ENCODE peak calls at places on chromosomes 3 and 15, in ten cellular contexts. Q is progenitor cell of endocrine pancreas, N is astrocyte, W is Peyer's patch, H is BJ, K is AG04449, C is GM20000, V is GM13977, O is body of pancreas, D is H9. G is an unnamed sample.

GRCh38 chr3:141796436-141797166 is 33.4 kb downstream of the GRK7 start:
- DNase-seq in Q (no peak), N (peak), W (no peak), H (no peak), K (peak), C (peak), V (peak), O (no peak), D (no peak), G (no peak)

GRCh38 chr3:134374791-134375541 is 719 bp upstream of the AMOTL2 start:
- DNase-seq in Q (no peak), N (no peak), W (peak), H (no peak), K (no peak), C (no peak), V (no peak), O (peak), D (peak), G (no peak)

GRCh38 chr3:124142389-124142970 is 150.6 kb upstream of the ROPN1 start:
- DNase-seq in Q (no peak), N (peak), W (no peak), H (no peak), K (no peak), C (no peak), V (no peak), O (no peak), D (no peak), G (no peak)

GRCh38 chr15:85800460-85801123 is 5.9 kb upstream of the KLHL25 start:
- DNase-seq in Q (no peak), N (peak), W (peak), H (no peak), K (no peak), C (no peak), V (no peak), O (peak), D (peak), G (no peak)

GRCh38 chr3:111808439-111808838 is 50.6 kb upstream of the PHLDB2 start:
- DNase-seq in Q (no peak), N (peak), W (no peak), H (no peak), K (no peak), C (no peak), V (no peak), O (no peak), D (no peak), G (no peak)

GRCh38 chr3:174216948-174217718 is 642.0 kb upstream of the NAALADL2 start:
- DNase-seq in Q (no peak), N (no peak), W (no peak), H (no peak), K (no peak), C (no peak), V (no peak), O (no peak), D (no peak), G (no peak)

GRCh38 chr15:40471105-40471777 is 457 bp downstream of the CHST14 start:
- DNase-seq in Q (no peak), N (no peak), W (no peak), H (no peak), K (no peak), C (peak), V (peak), O (peak), D (peak), G (no peak)

GRCh38 chr3:127953092-127953491 is 38.1 kb downstream of the KBTBD12 start:
- DNase-seq in Q (no peak), N (peak), W (no peak), H (no peak), K (no peak), C (no peak), V (no peak), O (no peak), D (no peak), G (no peak)

GRCh38 chr3:192727032-192727847 is at the start of gene FGF12:
- DNase-seq in Q (peak), N (peak), W (peak), H (no peak), K (no peak), C (peak), V (peak), O (peak), D (peak), G (peak)

GRCh38 chr3:45635475-45636256 is 41.1 kb downstream of the LIMD1 start:
- DNase-seq in Q (no peak), N (peak), W (no peak), H (peak), K (no peak), C (no peak), V (no peak), O (no peak), D (peak), G (no peak)

GRCh38 chr15:64749999-64750657 is 25.3 kb downstream of the RBPMS2 start:
- DNase-seq in Q (no peak), N (peak), W (no peak), H (no peak), K (no peak), C (no peak), V (no peak), O (no peak), D (peak), G (no peak)

GRCh38 chr15:64748251-64748650 is 27.1 kb downstream of the RBPMS2 start:
- DNase-seq in Q (no peak), N (no peak), W (no peak), H (no peak), K (no peak), C (no peak), V (no peak), O (no peak), D (no peak), G (no peak)

GRCh38 chr15:64753419-64754185 is 21.8 kb downstream of the RBPMS2 start:
- DNase-seq in Q (no peak), N (no peak), W (no peak), H (no peak), K (no peak), C (peak), V (peak), O (no peak), D (no peak), G (no peak)

GRCh38 chr15:64749167-64749566 is 26.2 kb downstream of the RBPMS2 start:
- DNase-seq in Q (no peak), N (peak), W (no peak), H (peak), K (peak), C (no peak), V (no peak), O (no peak), D (no peak), G (no peak)

DNA sequence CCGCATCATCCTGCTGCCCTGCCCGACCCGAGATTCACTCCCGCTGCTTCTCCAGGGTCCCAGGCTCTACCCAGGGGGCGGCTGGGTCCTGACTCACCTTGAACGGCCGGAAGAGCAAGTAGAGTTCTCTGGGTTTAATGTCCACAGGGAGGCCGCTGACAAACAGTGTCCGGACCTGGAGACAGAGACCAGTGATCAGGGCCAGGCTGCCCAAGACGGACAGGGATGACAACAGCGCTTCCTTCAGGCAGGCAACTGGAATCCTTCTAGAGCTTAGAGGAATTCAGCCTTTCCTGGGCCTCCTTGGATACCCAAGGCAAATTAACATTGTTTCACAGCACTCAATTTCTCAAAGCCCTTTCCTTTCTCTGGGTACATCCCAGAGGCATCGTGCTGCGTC is 23.9 kb downstream of the RBPMS2 start:
- DNase-seq in Q (no peak), N (no peak), W (no peak), H (no peak), K (no peak), C (no peak), V (no peak), O (no peak), D (no peak), G (no peak)
- TF ChIP-seq CTCF in Q (no peak), N (no peak), W (no peak), H (no peak), K (no peak), C (no peak), V (no peak), O (no peak), D (peak), G (no peak)

GRCh38 chr3:81416812-81417211 is 344.6 kb downstream of the GBE1 start:
- DNase-seq in Q (no peak), N (no peak), W (no peak), H (no peak), K (no peak), C (no peak), V (no peak), O (no peak), D (no peak), G (no peak)

DNA sequence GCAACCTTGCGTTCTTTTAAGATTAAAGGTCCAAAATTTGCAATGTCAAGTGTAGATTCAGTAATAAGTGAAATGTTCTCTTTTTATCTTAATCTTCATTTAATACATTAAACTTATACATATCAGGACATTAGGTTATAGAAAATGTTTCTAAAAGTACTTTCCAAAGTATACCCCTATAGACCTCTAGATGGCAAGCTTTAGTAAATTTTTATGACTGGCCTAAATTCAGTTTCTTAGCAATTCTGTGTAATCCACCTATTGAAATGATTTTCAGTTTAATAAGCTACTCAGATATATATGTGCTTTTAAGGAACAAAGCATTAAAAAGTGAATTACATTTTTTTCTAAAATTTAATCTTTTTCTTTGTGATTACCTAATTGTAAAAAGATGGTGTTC is 342.2 kb downstream of the GBE1 start:
- DNase-seq in Q (no peak), N (no peak), W (no peak), H (no peak), K (no peak), C (peak), V (peak), O (no peak), D (no peak), G (no peak)
- TF ChIP-seq CTCF in Q (peak), N (peak), W (peak), H (peak), K (peak), C (peak), V (peak), O (peak), D (peak), G (peak)

GRCh38 chr3:109224333-109224732 is 87.8 kb downstream of the C3orf85 start:
- DNase-seq in Q (no peak), N (no peak), W (peak), H (no peak), K (no peak), C (no peak), V (no peak), O (peak), D (peak), G (no peak)
- TF ChIP-seq CTCF in Q (peak), N (no peak), W (peak), H (no peak), K (no peak), C (no peak), V (peak), O (peak), D (peak), G (no peak)

GRCh38 chr3:31341130-31341529 is 191.6 kb upstream of the STT3B start:
- DNase-seq in Q (no peak), N (no peak), W (no peak), H (no peak), K (no peak), C (no peak), V (no peak), O (no peak), D (peak), G (no peak)
- TF ChIP-seq CTCF in Q (peak), N (no peak), W (peak), H (peak), K (peak), C (no peak), V (no peak), O (peak), D (peak), G (no peak)

GRCh38 chr3:97763586-97764148 is 891 bp upstream of the ARL6 start:
- DNase-seq in Q (no peak), N (no peak), W (no peak), H (no peak), K (no peak), C (no peak), V (peak), O (no peak), D (no peak), G (no peak)

GRCh38 chr3:97764186-97765055 is at the start of gene ARL6:
- DNase-seq in Q (peak), N (peak), W (peak), H (peak), K (peak), C (peak), V (peak), O (peak), D (peak), G (no peak)
- TF ChIP-seq CTCF in Q (peak), N (no peak), W (no peak), H (peak), K (no peak), C (no peak), V (no peak), O (no peak), D (peak), G (peak)

GRCh38 chr15:90141646-90142045 is 39.4 kb upstream of the IDH2 start:
- DNase-seq in Q (no peak), N (peak), W (no peak), H (no peak), K (no peak), C (no peak), V (no peak), O (no peak), D (no peak), G (no peak)

GRCh38 chr15:90145259-90145658 is 43.0 kb upstream of the IDH2 start:
- DNase-seq in Q (no peak), N (no peak), W (no peak), H (no peak), K (no peak), C (no peak), V (no peak), O (peak), D (no peak), G (no peak)

GRCh38 chr15:90142216-90143175 is 40.2 kb upstream of the IDH2 start:
- DNase-seq in Q (no peak), N (no peak), W (no peak), H (no peak), K (no peak), C (no peak), V (no peak), O (no peak), D (no peak), G (no peak)

GRCh38 chr15:90145761-90146160 is 43.5 kb upstream of the IDH2 start:
- DNase-seq in Q (no peak), N (no peak), W (no peak), H (no peak), K (no peak), C (no peak), V (no peak), O (no peak), D (no peak), G (no peak)

DNA sequence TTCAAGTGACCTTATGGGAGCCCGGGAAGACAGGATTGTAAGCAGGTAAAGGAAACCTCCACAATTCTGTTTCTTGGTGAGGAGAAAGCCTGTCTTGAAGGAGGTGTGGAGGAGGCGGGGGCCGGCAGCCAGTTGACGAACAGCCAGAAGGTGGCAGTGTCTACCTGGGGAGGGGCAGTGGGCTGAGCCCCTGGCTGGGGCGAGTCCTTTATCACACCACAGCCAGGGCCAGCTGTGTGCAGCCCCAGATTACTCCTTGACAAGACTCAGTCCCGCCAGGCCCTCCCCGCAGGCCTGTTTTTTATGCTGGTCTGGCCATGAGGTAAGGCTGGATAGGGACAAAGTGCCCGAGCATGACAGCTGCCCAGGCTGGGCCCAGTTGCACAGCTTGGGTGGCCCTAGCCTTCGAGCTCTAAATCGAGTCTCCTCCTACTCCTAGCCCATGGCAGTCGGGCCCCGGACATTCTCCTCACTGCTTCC is 40.9 kb upstream of the IDH2 start:
- DNase-seq in Q (peak), N (peak), W (peak), H (no peak), K (no peak), C (peak), V (peak), O (peak), D (peak), G (peak)
- TF ChIP-seq CTCF in Q (peak), N (peak), W (peak), H (peak), K (peak), C (peak), V (peak), O (peak), D (peak), G (peak)

DNA sequence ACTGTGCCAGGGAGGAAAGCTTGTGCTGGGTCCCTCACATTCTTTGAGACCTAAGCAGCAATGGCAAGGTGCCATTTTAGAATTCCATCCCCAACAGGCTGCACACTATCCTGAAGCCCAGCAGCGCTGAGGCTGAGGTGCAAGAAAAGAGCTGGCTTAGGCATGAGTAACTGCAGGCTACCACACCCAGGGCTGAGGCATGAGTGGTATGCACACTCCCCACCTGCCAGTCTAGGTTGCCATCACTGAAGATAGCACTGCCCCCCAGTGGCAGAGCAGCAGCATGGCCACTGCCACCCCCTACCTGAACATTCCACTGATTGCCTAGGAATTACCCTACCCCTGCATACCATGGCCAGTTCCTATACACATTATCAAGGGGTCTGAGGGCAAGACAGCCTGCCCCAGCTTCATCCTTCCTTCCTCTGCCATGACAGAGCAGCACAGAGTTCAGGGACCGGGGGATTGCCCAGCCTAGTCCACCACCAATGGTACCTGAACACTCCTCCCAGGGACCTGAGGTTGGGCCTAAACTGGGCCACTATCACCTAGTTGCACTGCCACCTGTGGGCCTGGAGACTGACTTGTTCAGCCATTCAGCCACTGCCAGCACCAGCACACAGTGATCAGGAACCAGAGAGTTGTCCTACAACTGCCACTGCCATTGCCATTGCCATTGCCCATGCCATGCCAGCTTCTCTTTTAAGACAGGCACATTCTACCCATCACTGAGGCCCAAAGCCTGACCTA is 129.8 kb downstream of the SATB1 start:
- DNase-seq in Q (peak), N (peak), W (peak), H (peak), K (peak), C (peak), V (peak), O (peak), D (peak), G (no peak)
- TF ChIP-seq CTCF in Q (peak), N (peak), W (peak), H (peak), K (peak), C (peak), V (peak), O (peak), D (peak), G (peak)

DNA sequence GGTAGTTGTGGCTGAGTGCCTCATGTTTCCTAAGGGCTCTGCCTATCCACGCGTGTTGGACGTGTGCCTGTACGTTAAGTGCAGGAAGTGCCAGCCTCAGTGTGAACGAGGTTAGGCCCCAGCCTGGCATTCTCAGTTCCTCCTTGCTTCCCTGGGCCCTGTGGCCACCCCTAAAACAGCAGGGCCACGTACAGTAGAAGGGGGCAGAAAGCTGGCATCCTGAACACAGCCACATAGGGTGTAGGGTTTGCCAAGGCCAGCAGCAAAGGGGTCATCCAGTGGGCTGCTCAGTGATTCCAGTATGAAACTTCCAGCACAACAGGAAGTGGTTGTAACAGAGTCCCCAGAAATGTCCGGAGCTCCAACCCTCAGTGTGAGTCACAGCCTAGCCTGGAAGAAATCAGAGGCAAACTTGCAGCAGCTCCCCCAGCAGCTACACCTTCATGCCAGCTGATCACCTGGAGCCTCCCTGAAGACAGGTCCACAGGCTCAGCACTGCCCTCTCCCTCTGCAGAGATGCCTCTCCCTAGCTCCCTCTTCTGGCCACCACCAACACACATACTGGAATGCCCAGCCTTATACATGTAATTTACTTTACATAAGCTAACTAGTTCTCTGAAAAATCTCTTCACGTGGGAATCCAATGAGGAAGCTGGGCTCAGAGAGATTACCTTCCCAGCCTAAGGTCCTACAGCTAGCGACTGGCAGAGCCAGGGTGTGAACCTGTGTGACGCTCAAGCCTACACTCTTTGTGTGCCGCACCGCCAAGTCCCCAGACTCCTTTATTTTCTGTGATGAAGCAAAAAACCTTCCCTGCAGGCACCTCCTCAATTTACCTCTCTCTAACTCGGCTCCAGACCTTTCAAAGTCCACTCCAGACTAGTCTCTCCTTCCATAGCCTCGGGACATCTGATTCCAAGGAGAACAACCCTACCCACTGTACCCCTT is 26.6 kb downstream of the ILDR1 start:
- DNase-seq in Q (no peak), N (peak), W (peak), H (peak), K (peak), C (peak), V (no peak), O (peak), D (peak), G (peak)
- TF ChIP-seq CTCF in Q (peak), N (peak), W (peak), H (peak), K (peak), C (peak), V (peak), O (peak), D (peak), G (peak)

GRCh38 chr15:62075595-62076279 is 9.0 kb downstream of the C2CD4A start:
- DNase-seq in Q (no peak), N (peak), W (no peak), H (no peak), K (no peak), C (no peak), V (no peak), O (peak), D (no peak), G (no peak)
- TF ChIP-seq CTCF in Q (no peak), N (no peak), W (no peak), H (no peak), K (no peak), C (no peak), V (no peak), O (no peak), D (no peak), G (no peak)

GRCh38 chr3:69944931-69945493 is 54.5 kb upstream of the SAMMSON start:
- DNase-seq in Q (no peak), N (no peak), W (no peak), H (no peak), K (no peak), C (no peak), V (no peak), O (no peak), D (no peak), G (no peak)

GRCh38 chr3:69951616-69952015 is 47.9 kb upstream of the SAMMSON start:
- DNase-seq in Q (no peak), N (no peak), W (no peak), H (no peak), K (no peak), C (no peak), V (no peak), O (no peak), D (no peak), G (no peak)

GRCh38 chr3:69948246-69948862 is 51.2 kb upstream of the SAMMSON start:
- DNase-seq in Q (no peak), N (peak), W (no peak), H (peak), K (no peak), C (peak), V (peak), O (no peak), D (no peak), G (no peak)
- TF ChIP-seq CTCF in Q (peak), N (peak), W (peak), H (peak), K (peak), C (peak), V (peak), O (peak), D (peak), G (peak)